ENCODE peak calls at places on chromosome 11, in eight cellular contexts. C is BJ; Z is activated T-helper 9 cell treated with anti-CD3 and anti-CD28 coated beads, Interleukin-2, amount 50 U/mL, for 16 hours; E is choroid plexus epithelial cell; Y is cardiac fibroblast; U is H54; O is activated naive CD8-positive, alpha-beta T cell treated with anti-CD3 and anti-CD28 coated beads, Interleukin-2, amount 50 U/mL, for 24 hours; R is Calu3. Q is an unnamed sample.
A peak's percentile ranks its signal among the peaks of the same experiment; 100 is the strongest.

GRCh38 chr11:107704432-107704831 is 7.4 kb downstream of the SLN start:
- DNase-seq in O (no peak), C (no peak), U (no peak), R (no peak), E (peak; percentile 14), Y (peak; percentile 75), Z (no peak), Q (no peak)

GRCh38 chr11:66563832-66564231 is 4.6 kb downstream of the CTSF start:
- DNase-seq in R (no peak), Y (no peak), E (no peak), C (no peak), Z (no peak), O (no peak), U (no peak), Q (no peak)

GRCh38 chr11:119783466-119784400 is 54.7 kb upstream of the NECTIN1 start:
- DNase-seq in Z (no peak), E (peak; percentile 33), R (no peak), O (no peak), Y (no peak), C (no peak), U (no peak), Q (no peak)

GRCh38 chr11:112315057-112315720 is 54.5 kb upstream of the PLET1 start:
- DNase-seq in Y (no peak), C (no peak), O (no peak), E (no peak), R (no peak), Z (no peak), U (no peak), Q (no peak)

GRCh38 chr11:59822989-59823566 is 12.5 kb upstream of the MRPL16 start:
- DNase-seq in Z (no peak), U (peak; percentile 15), O (no peak), Y (peak; percentile 80), R (peak; percentile 57), C (no peak), E (peak; percentile 76), Q (peak; percentile 42)

GRCh38 chr11:927871-928270 is 2.2 kb downstream of the AP2A2 start:
- DNase-seq in U (no peak), Z (no peak), O (no peak), R (no peak), Y (no peak), E (no peak), C (no peak), Q (no peak)

GRCh38 chr11:34044664-34045485 is 6.7 kb upstream of the CAPRIN1 start:
- DNase-seq in E (peak; percentile 85), C (peak; percentile 44), Z (no peak), Y (peak; percentile 89), U (peak; percentile 65), O (peak; percentile 28), R (peak; percentile 61), Q (peak; percentile 54)

GRCh38 chr11:122240621-122241020 is 124.6 kb upstream of the BLID start:
- DNase-seq in R (no peak), Y (no peak), O (no peak), E (no peak), C (no peak), U (no peak), Z (no peak), Q (no peak)

GRCh38 chr11:111021131-111021530 is 224.4 kb upstream of the POU2AF2 start:
- DNase-seq in O (no peak), Y (no peak), E (peak; percentile 63), Z (no peak), C (no peak), R (no peak), U (no peak), Q (no peak)

GRCh38 chr11:40037005-40037404 is 1422.4 kb downstream of the LRRC4C start:
- DNase-seq in O (no peak), E (no peak), Z (no peak), U (no peak), R (no peak), C (no peak), Y (no peak), Q (no peak)

GRCh38 chr11:75100314-75100713 is 3.6 kb upstream of the OR2AT4 start:
- DNase-seq in O (peak; percentile 30), C (no peak), U (peak; percentile 44), Y (peak; percentile 70), E (peak; percentile 47), Z (peak; percentile 1), R (no peak), Q (peak; percentile 62)

GRCh38 chr11:66891849-66892660 is 35.2 kb downstream of the LRFN4 start:
- DNase-seq in Z (peak; percentile 23), Y (peak; percentile 97), E (peak; percentile 96), R (peak; percentile 80), C (peak; percentile 82), U (peak; percentile 82), O (peak; percentile 57), Q (peak; percentile 85)

GRCh38 chr11:83219095-83219494 is 25.6 kb downstream of the ANKRD42 start:
- DNase-seq in E (peak; percentile 12), C (no peak), Z (no peak), Y (no peak), U (no peak), R (peak; percentile 18), O (no peak), Q (no peak)

GRCh38 chr11:65391007-65391406 is 4.6 kb downstream of the FRMD8 start:
- DNase-seq in O (no peak), R (no peak), C (no peak), U (no peak), Y (peak; percentile 39), Z (no peak), E (peak; percentile 42), Q (no peak)

Q was measured in K562.